ENCODE peak calls at places on chromosomes 3 and 15, in nine cellular contexts. B, W, S, H, I, N, X, Q and M are unnamed samples.

GRCh38 chr3:37544105-37544504 is 317.6 kb upstream of the CTDSPL start:
- DNase-seq in Q (no peak), N (no peak), W (no peak), X (no peak), S (no peak), H (no peak), I (no peak), B (no peak), M (no peak)

GRCh38 chr3:143831208-143831607 is 17.1 kb downstream of the SLC9A9 start:
- DNase-seq in B (no peak), N (no peak), Q (no peak), S (no peak), W (no peak), H (no peak), I (no peak), X (no peak), M (no peak)

GRCh38 chr3:105598047-105598796 is 231.5 kb downstream of the ALCAM start:
- DNase-seq in W (peak), Q (no peak), I (no peak), H (no peak), B (no peak), S (no peak), X (no peak), N (no peak), M (no peak)

GRCh38 chr15:48644827-48645557 is 517 bp downstream of the FBN1 start:
- DNase-seq in B (peak), I (peak), H (peak), Q (peak), N (peak), S (peak), X (no peak), W (no peak), M (peak)

GRCh38 chr3:9852528-9852927 is 8.7 kb upstream of the RPUSD3 start:
- DNase-seq in W (no peak), N (no peak), B (no peak), X (no peak), Q (no peak), S (no peak), H (no peak), I (no peak), M (no peak)

GRCh38 chr15:91521996-91522395 is 331.5 kb upstream of the SLCO3A1 start:
- DNase-seq in X (no peak), H (no peak), W (no peak), I (no peak), Q (no peak), N (no peak), S (no peak), B (no peak), M (no peak)

GRCh38 chr15:77144028-77144427 is 73.1 kb upstream of the TSPAN3 start:
- DNase-seq in W (no peak), I (no peak), N (no peak), B (no peak), X (no peak), Q (no peak), H (no peak), S (no peak), M (no peak)

GRCh38 chr3:192481638-192482037 is 245.7 kb downstream of the FGF12 start:
- DNase-seq in B (no peak), N (no peak), S (no peak), H (no peak), I (no peak), Q (no peak), W (no peak), X (no peak), M (no peak)

GRCh38 chr15:59996498-59997041 is 7.5 kb upstream of the FOXB1 start:
- DNase-seq in N (no peak), X (no peak), I (no peak), B (no peak), S (peak), W (no peak), Q (no peak), H (no peak), M (no peak)

GRCh38 chr15:50906954-50907865 is 1.3 kb upstream of the AP4E1 start:
- DNase-seq in S (no peak), W (no peak), X (no peak), Q (peak), N (peak), H (no peak), B (no peak), I (no peak), M (peak)

GRCh38 chr15:100030586-100031249 is 297.5 kb upstream of the LYSMD4 start:
- DNase-seq in Q (no peak), X (no peak), I (no peak), S (no peak), B (peak), H (no peak), W (no peak), N (no peak), M (no peak)

GRCh38 chr15:35522061-35522460 is 23.9 kb downstream of the DPH6 start:
- DNase-seq in H (no peak), S (no peak), Q (no peak), W (no peak), I (no peak), N (no peak), B (peak), X (no peak), M (no peak)

GRCh38 chr15:57149196-57149595 is 227.1 kb upstream of the CGNL1 start:
- DNase-seq in W (no peak), N (no peak), I (no peak), H (no peak), B (no peak), X (no peak), Q (no peak), S (no peak), M (no peak)

GRCh38 chr3:33687406-33688010 is 30.5 kb downstream of the CLASP2 start:
- DNase-seq in I (no peak), X (no peak), N (no peak), Q (no peak), B (no peak), S (no peak), W (no peak), H (no peak), M (no peak)

GRCh38 chr15:100833432-100834389 is 45.9 kb upstream of the ALDH1A3 start:
- DNase-seq in Q (no peak), I (no peak), W (no peak), X (no peak), N (no peak), S (no peak), B (no peak), H (no peak), M (no peak)

GRCh38 chr3:148079370-148079769 is 618.3 kb upstream of the AGTR1 start:
- DNase-seq in X (no peak), B (no peak), I (no peak), H (no peak), Q (no peak), S (no peak), W (no peak), N (no peak), M (no peak)

GRCh38 chr3:183591881-183592521 is 36.5 kb upstream of the KLHL6 start:
- DNase-seq in S (no peak), B (no peak), Q (no peak), W (peak), I (no peak), X (no peak), H (no peak), N (peak), M (peak)

GRCh38 chr3:61674595-61674994 is 113.2 kb downstream of the PTPRG start:
- DNase-seq in H (no peak), S (no peak), W (no peak), B (no peak), Q (no peak), N (no peak), X (no peak), I (no peak), M (no peak)

GRCh38 chr15:63392355-63393009 is 10.8 kb upstream of the CA12 start:
- DNase-seq in I (no peak), N (no peak), S (no peak), W (no peak), X (no peak), H (no peak), Q (no peak), B (peak), M (no peak)

GRCh38 chr3:53887446-53887845 is 4.2 kb downstream of the SELENOK start:
- DNase-seq in W (no peak), H (no peak), N (no peak), S (no peak), X (no peak), I (no peak), Q (no peak), B (no peak), M (no peak)

GRCh38 chr15:89186798-89187197 is 34.6 kb downstream of the RLBP1 start:
- DNase-seq in X (no peak), H (no peak), S (no peak), N (no peak), W (no peak), I (no peak), Q (no peak), B (no peak), M (no peak)

GRCh38 chr15:32003558-32003957 is 26.8 kb upstream of the CHRNA7 start:
- DNase-seq in W (no peak), I (no peak), H (no peak), Q (no peak), N (no peak), X (no peak), S (no peak), B (no peak), M (no peak)

GRCh38 chr3:32885283-32885935 is 66.0 kb upstream of the CCR4 start:
- DNase-seq in B (no peak), S (no peak), W (no peak), I (no peak), H (no peak), N (no peak), Q (no peak), X (no peak), M (no peak)

GRCh38 chr3:164340273-164340672 is 738.0 kb downstream of the SI start:
- DNase-seq in I (no peak), S (no peak), B (no peak), W (no peak), Q (no peak), H (no peak), X (no peak), N (no peak), M (no peak)

GRCh38 chr3:114376091-114376490 is 82.3 kb downstream of the TIGIT start:
- DNase-seq in W (no peak), N (no peak), X (no peak), Q (no peak), B (no peak), I (no peak), S (no peak), H (peak), M (no peak)

GRCh38 chr3:51716805-51717204 is 9.9 kb downstream of the GRM2 start:
- DNase-seq in X (no peak), S (no peak), N (peak), B (no peak), Q (peak), H (no peak), I (no peak), W (no peak), M (peak)

GRCh38 chr15:52294881-52295420 is 653 bp downstream of the MYO5C start:
- DNase-seq in W (no peak), B (no peak), X (no peak), Q (no peak), N (no peak), I (no peak), H (no peak), S (no peak), M (no peak)

GRCh38 chr3:123099331-123100191 is 32.7 kb downstream of the PDIA5 start:
- DNase-seq in H (no peak), N (no peak), I (no peak), X (no peak), Q (no peak), W (no peak), S (no peak), B (no peak), M (no peak)

GRCh38 chr3:45143673-45144670 is 2.2 kb downstream of the CDCP1 start:
- DNase-seq in S (no peak), N (no peak), B (no peak), I (no peak), H (no peak), W (no peak), Q (no peak), X (no peak), M (no peak)

GRCh38 chr3:186824430-186825139 is 17.9 kb upstream of the ADIPOQ start:
- DNase-seq in H (no peak), I (no peak), X (no peak), N (no peak), W (no peak), Q (no peak), S (peak), B (peak), M (no peak)

GRCh38 chr3:33119891-33120290 is 6.1 kb downstream of the CRTAP start:
- DNase-seq in S (no peak), B (peak), X (no peak), N (no peak), I (no peak), W (no peak), H (no peak), Q (no peak), M (no peak)

GRCh38 chr3:122988507-122988906 is 39.1 kb downstream of the SEMA5B start:
- DNase-seq in W (no peak), I (no peak), S (no peak), Q (no peak), X (no peak), B (no peak), N (no peak), H (no peak), M (no peak)

GRCh38 chr15:101091080-101092017 is 160.5 kb downstream of the CHSY1 start:
- DNase-seq in Q (no peak), B (no peak), W (no peak), I (peak), S (no peak), H (peak), X (peak), N (no peak), M (no peak)

GRCh38 chr3:66441124-66441523 is 59.7 kb downstream of the LRIG1 start:
- DNase-seq in I (no peak), Q (no peak), S (no peak), W (no peak), N (no peak), H (no peak), X (no peak), B (no peak), M (no peak)

GRCh38 chr15:96107922-96108321 is 222.6 kb upstream of the NR2F2 start:
- DNase-seq in N (no peak), S (no peak), W (no peak), Q (no peak), X (no peak), B (no peak), I (no peak), H (no peak), M (no peak)

GRCh38 chr3:52606373-52607085 is 70.1 kb downstream of the UQCC5 start:
- DNase-seq in Q (no peak), I (no peak), X (no peak), H (no peak), S (no peak), W (peak), N (no peak), B (no peak), M (no peak)

GRCh38 chr3:169008772-169009358 is 654.6 kb downstream of the MECOM start:
- DNase-seq in H (no peak), N (no peak), X (no peak), B (no peak), W (no peak), Q (no peak), S (no peak), I (no peak), M (no peak)

GRCh38 chr15:39191871-39192281 is 389.0 kb upstream of the THBS1 start:
- DNase-seq in B (no peak), H (no peak), N (no peak), Q (no peak), S (no peak), I (no peak), X (no peak), W (no peak), M (no peak)

GRCh38 chr15:67066041-67067021 is 929 bp downstream of the SMAD3 start:
- DNase-seq in I (no peak), N (no peak), X (no peak), S (no peak), H (peak), Q (peak), B (no peak), W (no peak), M (no peak)
- TF ChIP-seq POLR2A in I (no peak), N (no peak), X (no peak), S (no peak), H (no peak), Q (no peak), B (no peak), W (no peak), M (no peak)

GRCh38 chr15:64883997-64884511 is 27.6 kb upstream of the ANKDD1A start:
- DNase-seq in H (peak), I (no peak), X (peak), N (peak), Q (peak), B (peak), W (no peak), S (no peak), M (no peak)
- TF ChIP-seq POLR2A in H (no peak), I (no peak), X (no peak), N (peak), Q (no peak), B (no peak), W (no peak), S (no peak), M (no peak)

GRCh38 chr3:71064976-71065763 is 518.4 kb downstream of the FOXP1 start:
- DNase-seq in Q (peak), X (no peak), I (peak), H (peak), S (peak), B (peak), N (no peak), W (no peak), M (no peak)
- TF ChIP-seq POLR2A in Q (no peak), X (no peak), I (peak), H (peak), S (no peak), B (no peak), N (no peak), W (no peak), M (no peak)

GRCh38 chr3:49903451-49904424 is at the start of gene MST1R:
- DNase-seq in I (peak), W (peak), H (peak), N (peak), X (peak), S (peak), B (peak), Q (peak), M (peak)
- TF ChIP-seq POLR2A in I (no peak), W (peak), H (peak), N (no peak), X (no peak), S (no peak), B (no peak), Q (no peak), M (peak)